ENCODE peak calls at places on chromosomes 1 and 21, in six cellular contexts. M is H9, V is neuronal stem cell, L is H1, I is mesenchymal stem cell, X is trophoblast cell. N is an unnamed sample.

GRCh38 chr1:10755977-10756521 is 40.4 kb downstream of the CASZ1 start:
- DNase-seq in M (peak), V (no peak), L (no peak), I (no peak), X (peak), N (no peak)

GRCh38 chr1:205632374-205633169 is 761 bp upstream of the ELK4 start:
- DNase-seq in M (no peak), V (no peak), L (no peak), I (peak), X (peak), N (no peak)

GRCh38 chr1:7220007-7220406 is 434.8 kb downstream of the CAMTA1 start:
- DNase-seq in M (no peak), V (no peak), L (no peak), I (no peak), X (no peak), N (peak)

GRCh38 chr1:152630596-152630995 is 7.7 kb upstream of the LCE3A start:
- DNase-seq in M (no peak), V (no peak), L (no peak), I (no peak), X (peak), N (no peak)

GRCh38 chr1:223401873-223402789 is 8.9 kb downstream of the CCDC185 start:
- DNase-seq in M (no peak), V (no peak), L (no peak), I (peak), X (peak), N (peak)

GRCh38 chr1:118136511-118136937 is 48.5 kb downstream of the SPAG17 start:
- DNase-seq in M (no peak), V (no peak), L (no peak), I (peak), X (peak), N (peak)

GRCh38 chr1:147719029-147719703 is 41.2 kb downstream of the GJA5 start:
- DNase-seq in M (no peak), V (no peak), L (no peak), I (no peak), X (no peak), N (no peak)

GRCh38 chr1:97745912-97746311 is 174.9 kb downstream of the DPYD start:
- DNase-seq in M (no peak), V (no peak), L (no peak), I (peak), X (no peak), N (peak)

GRCh38 chr1:4090556-4090955 is 190.5 kb upstream of the C1orf174 start:
- DNase-seq in M (no peak), V (no peak), L (no peak), I (no peak), X (no peak), N (no peak)

GRCh38 chr1:201360486-201360885 is 17.0 kb downstream of the TNNT2 start:
- DNase-seq in M (no peak), V (no peak), L (no peak), I (no peak), X (no peak), N (no peak)

GRCh38 chr1:56073614-56074356 is 505.6 kb downstream of the PLPP3 start:
- DNase-seq in M (no peak), V (no peak), L (no peak), I (peak), X (peak), N (peak)

GRCh38 chr1:208332774-208333126 is 88.6 kb upstream of the PLXNA2 start:
- DNase-seq in M (no peak), V (no peak), L (no peak), I (no peak), X (no peak), N (no peak)

GRCh38 chr1:244322791-244323521 is 128.8 kb downstream of the ADSS2 start:
- DNase-seq in M (peak), V (no peak), L (no peak), I (peak), X (peak), N (peak)

GRCh38 chr1:55974714-55975441 is 604.5 kb downstream of the PLPP3 start:
- DNase-seq in M (no peak), V (no peak), L (no peak), I (no peak), X (peak), N (peak)

GRCh38 chr1:223873044-223873443 is 27.3 kb upstream of the TP53BP2 start:
- DNase-seq in M (no peak), V (no peak), L (no peak), I (no peak), X (peak), N (peak)

GRCh38 chr1:226820935-226821718 is 49.3 kb upstream of the PSEN2 start:
- DNase-seq in M (no peak), V (no peak), L (no peak), I (peak), X (peak), N (peak)

GRCh38 chr1:84613026-84613425 is 38.8 kb upstream of the CTBS start:
- DNase-seq in M (no peak), V (no peak), L (no peak), I (no peak), X (no peak), N (peak)

GRCh38 chr1:214002060-214002459 is 14.3 kb downstream of the PROX1 start:
- DNase-seq in M (no peak), V (no peak), L (no peak), I (no peak), X (no peak), N (no peak)

GRCh38 chr1:111483166-111483565 is 9.4 kb downstream of the C1orf162 start:
- DNase-seq in M (no peak), V (no peak), L (no peak), I (no peak), X (no peak), N (peak)

GRCh38 chr1:21126324-21126723 is 50.4 kb downstream of the EIF4G3 start:
- DNase-seq in M (peak), V (no peak), L (no peak), I (no peak), X (no peak), N (no peak)

GRCh38 chr1:33455537-33456301 is 16.7 kb upstream of the ZSCAN20 start:
- DNase-seq in M (peak), V (peak), L (peak), I (peak), X (peak), N (peak)

GRCh38 chr1:203406446-203407045 is 55.6 kb upstream of the FMOD start:
- DNase-seq in M (no peak), V (no peak), L (no peak), I (peak), X (no peak), N (no peak)

GRCh38 chr1:198543670-198544260 is 3.3 kb upstream of the ATP6V1G3 start:
- DNase-seq in M (no peak), V (no peak), L (no peak), I (no peak), X (no peak), N (no peak)

GRCh38 chr1:180973360-180973759 is 49.3 kb downstream of the STX6 start:
- DNase-seq in M (no peak), V (no peak), L (no peak), I (no peak), X (no peak), N (no peak)

GRCh38 chr1:118275716-118276115 is 90.7 kb upstream of the SPAG17 start:
- DNase-seq in M (no peak), V (no peak), L (no peak), I (no peak), X (no peak), N (no peak)

GRCh38 chr1:199612976-199613774 is 414.3 kb upstream of the NR5A2 start:
- DNase-seq in M (no peak), V (no peak), L (no peak), I (no peak), X (peak), N (peak)

GRCh38 chr1:53180951-53181350 is 15.7 kb upstream of the CPT2 start:
- DNase-seq in M (no peak), V (no peak), L (no peak), I (no peak), X (no peak), N (no peak)

GRCh38 chr1:203390298-203390697 is 39.4 kb upstream of the FMOD start:
- DNase-seq in M (no peak), V (no peak), L (no peak), I (no peak), X (no peak), N (no peak)

GRCh38 chr1:5620997-5621396 is 371.2 kb downstream of the NPHP4 start:
- DNase-seq in M (peak), V (peak), L (no peak), I (no peak), X (peak), N (no peak)

GRCh38 chr1:205430631-205431305 is 8.9 kb upstream of the LEMD1 start:
- DNase-seq in M (peak), V (peak), L (peak), I (peak), X (peak), N (peak)

GRCh38 chr1:17347769-17348592 is 24.0 kb upstream of the PADI6 start:
- DNase-seq in M (peak), V (no peak), L (no peak), I (peak), X (peak), N (peak)

GRCh38 chr1:113783254-113784103 is 24.2 kb upstream of the PHTF1 start:
- DNase-seq in M (no peak), V (no peak), L (no peak), I (peak), X (peak), N (peak)

GRCh38 chr21:42417533-42417932 is 13.8 kb downstream of the UBASH3A start:
- DNase-seq in M (no peak), V (no peak), L (no peak), I (no peak), X (no peak), N (no peak)

GRCh38 chr1:66350001-66350547 is 183.9 kb upstream of the SGIP1 start:
- DNase-seq in M (no peak), V (no peak), L (no peak), I (no peak), X (peak), N (peak)

GRCh38 chr1:56516539-56517252 is 62.7 kb downstream of the PLPP3 start:
- DNase-seq in M (peak), V (no peak), L (no peak), I (peak), X (peak), N (peak)

GRCh38 chr1:21706151-21706835 is 37.1 kb upstream of the RAP1GAP start:
- DNase-seq in M (peak), V (peak), L (no peak), I (peak), X (peak), N (peak)

GRCh38 chr1:78279051-78279450 is 211.7 kb upstream of the PTGFR start:
- DNase-seq in M (no peak), V (no peak), L (no peak), I (peak), X (no peak), N (peak)

GRCh38 chr1:109045595-109045994 is 3.7 kb upstream of the WDR47 start:
- DNase-seq in M (no peak), V (no peak), L (no peak), I (no peak), X (no peak), N (no peak)
- H4K91ac ChIP-seq in M (no peak), V (no peak), L (no peak), I (no peak), X (no peak), N (no peak)

GRCh38 chr21:37006521-37007291 is at the start of gene RIPPLY3:
- DNase-seq in M (peak), V (no peak), L (peak), I (peak), X (peak), N (no peak)
- H3K18ac ChIP-seq in M (no peak), V (peak), L (peak), I (peak), X (no peak), N (no peak)

GRCh38 chr1:2979191-2980072 is 41.8 kb upstream of the ACTRT2 start:
- DNase-seq in M (no peak), V (no peak), L (no peak), I (no peak), X (no peak), N (no peak)
- H4K91ac ChIP-seq in M (no peak), V (peak), L (no peak), I (no peak), X (no peak), N (no peak)

GRCh38 chr1:174874337-174875053 is 125.3 kb upstream of the CACYBP start:
- DNase-seq in M (peak), V (no peak), L (no peak), I (peak), X (peak), N (no peak)
- H3K18ac ChIP-seq in M (no peak), V (no peak), L (peak), I (no peak), X (no peak), N (no peak)

GRCh38 chr1:116277840-116278540 is 95.1 kb upstream of the ATP1A1 start:
- DNase-seq in M (no peak), V (no peak), L (no peak), I (no peak), X (no peak), N (no peak)

GRCh38 chr1:116284819-116285390 is 88.1 kb upstream of the ATP1A1 start:
- DNase-seq in M (no peak), V (no peak), L (no peak), I (no peak), X (no peak), N (no peak)

GRCh38 chr1:116278541-116278866 is 94.5 kb upstream of the ATP1A1 start:
- DNase-seq in M (no peak), V (no peak), L (no peak), I (no peak), X (no peak), N (no peak)

GRCh38 chr1:116276532-116276931 is 96.5 kb upstream of the ATP1A1 start:
- DNase-seq in M (no peak), V (no peak), L (no peak), I (no peak), X (no peak), N (no peak)

GRCh38 chr1:116279715-116280114 is 93.3 kb upstream of the ATP1A1 start:
- DNase-seq in M (no peak), V (no peak), L (no peak), I (no peak), X (no peak), N (no peak)
- H4K91ac ChIP-seq in M (no peak), V (no peak), L (no peak), I (no peak), X (no peak), N (no peak)

DNA sequence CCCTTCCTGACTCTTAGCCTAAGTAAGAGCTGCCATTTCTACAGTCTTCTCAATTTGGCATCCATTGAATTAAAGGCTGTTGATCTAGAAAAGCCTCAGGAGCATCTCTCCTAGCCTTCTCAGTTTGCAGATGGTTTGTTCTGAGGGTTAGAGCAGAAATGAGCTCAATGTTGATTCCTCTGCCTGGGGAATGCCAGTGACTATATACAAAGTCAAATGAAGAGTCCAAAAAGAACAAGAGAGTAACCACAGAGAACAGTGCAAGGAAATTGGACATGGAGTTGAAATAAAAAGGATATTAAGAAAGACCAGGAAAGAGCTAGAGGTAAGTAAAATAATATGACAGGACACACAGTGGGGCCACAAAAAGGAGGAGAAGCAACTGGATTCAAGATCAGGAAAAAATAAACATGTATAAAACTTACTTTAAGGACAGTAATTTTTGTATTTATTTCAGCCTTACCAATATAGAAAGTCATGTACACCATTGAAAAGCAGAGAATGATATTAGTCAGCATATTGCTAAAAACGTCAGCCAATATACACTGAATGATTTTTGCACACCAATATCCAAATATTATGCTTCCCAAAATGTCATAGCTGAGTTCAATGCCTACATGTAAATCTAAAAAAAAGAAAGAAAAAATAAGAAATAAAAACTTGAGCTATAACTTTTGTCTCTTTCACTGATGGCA is 21.3 kb downstream of the SLC9C2 start:
- DNase-seq in M (no peak), V (no peak), L (no peak), I (no peak), X (no peak), N (no peak)
- H3K18ac ChIP-seq in M (no peak), V (no peak), L (no peak), I (no peak), X (no peak), N (no peak)

GRCh38 chr1:230191079-230191478 is 124.0 kb downstream of the GALNT2 start:
- DNase-seq in M (no peak), V (no peak), L (no peak), I (peak), X (peak), N (peak)
- H4K91ac ChIP-seq in M (no peak), V (no peak), L (no peak), I (no peak), X (no peak), N (no peak)

DNA sequence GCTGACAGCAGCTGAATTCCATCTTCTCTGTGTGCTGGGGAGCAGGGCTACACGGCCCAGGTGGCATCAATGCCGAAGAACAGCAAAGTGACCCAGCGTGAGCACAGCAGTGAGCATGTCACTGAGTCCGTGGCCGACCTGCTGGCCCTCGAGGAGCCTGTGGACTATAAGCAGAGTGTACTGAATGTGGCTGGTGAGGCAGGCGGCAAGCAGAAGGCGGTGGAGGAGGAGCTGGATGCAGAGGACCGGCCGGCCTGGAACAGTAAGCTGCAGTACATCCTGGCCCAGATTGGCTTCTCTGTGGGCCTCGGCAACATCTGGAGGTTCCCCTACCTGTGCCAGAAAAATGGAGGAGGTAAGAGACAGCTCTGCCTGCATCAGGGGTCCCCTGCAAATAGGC is 16.6 kb downstream of the SLC6A17 start:
- DNase-seq in M (no peak), V (no peak), L (no peak), I (no peak), X (no peak), N (no peak)
- H3K18ac ChIP-seq in M (no peak), V (no peak), L (no peak), I (no peak), X (no peak), N (no peak)

DNA sequence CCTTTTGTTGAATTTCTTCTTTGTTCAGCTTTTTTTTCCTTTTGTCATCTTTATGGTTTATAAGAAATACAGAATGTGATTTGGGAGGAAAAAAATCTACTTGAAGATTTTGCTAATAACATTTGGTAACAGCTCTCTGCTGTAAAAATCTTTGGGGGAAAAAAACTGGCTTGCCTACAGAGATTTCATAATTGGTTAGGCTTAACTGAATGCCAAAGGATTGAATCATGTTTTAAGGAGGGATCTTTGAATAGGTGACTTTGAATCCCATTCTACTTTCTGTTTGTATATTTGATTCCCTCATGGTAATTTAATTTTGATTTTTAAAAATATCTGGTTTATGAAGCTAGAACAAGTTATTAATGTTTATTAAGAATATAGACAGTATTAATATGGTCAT is 3.2 kb downstream of the BTF3L4 start:
- DNase-seq in M (no peak), V (no peak), L (no peak), I (peak), X (peak), N (peak)
- H4K91ac ChIP-seq in M (no peak), V (no peak), L (no peak), I (no peak), X (no peak), N (no peak)

GRCh38 chr1:11980676-11980972 is 380 bp downstream of the MFN2 start:
- DNase-seq in M (no peak), V (peak), L (no peak), I (no peak), X (peak), N (no peak)
- H3K18ac ChIP-seq in M (peak), V (no peak), L (no peak), I (no peak), X (peak), N (no peak)

N was measured in IMR-90.